ENCODE peak calls at places on chromosomes 11 and 22, in nine cellular contexts. One of them, this sample, is unnamed.

GRCh38 chr11:26828291-26828690 is 106.4 kb upstream of the SLC5A12 start:
- DNase-seq in astrocyte of the spinal cord: no peak
- DNase-seq in H9: no peak
- DNase-seq in dorsolateral prefrontal cortex: no peak
- DNase-seq in lung: no peak
- DNase-seq in AG10803: no peak
- DNase-seq in cardiac fibroblast: peak; percentile 14
- DNase-seq in cardiac muscle cell: no peak
- DNase-seq in fibroblast of the aortic adventitia: no peak
- DNase-seq in this sample: no peak

GRCh38 chr22:23109441-23109978 is 32.3 kb downstream of the RSPH14 start:
- DNase-seq in AG10803: no peak
- DNase-seq in cardiac muscle cell: no peak
- DNase-seq in lung: no peak
- DNase-seq in astrocyte of the spinal cord: no peak
- DNase-seq in dorsolateral prefrontal cortex: no peak
- DNase-seq in fibroblast of the aortic adventitia: no peak
- DNase-seq in H9: no peak
- DNase-seq in cardiac fibroblast: no peak
- DNase-seq in this sample: no peak

GRCh38 chr11:32052218-32052617 is 38.7 kb upstream of the RCN1 start:
- DNase-seq in astrocyte of the spinal cord: peak; percentile 55
- DNase-seq in lung: peak; percentile 45
- DNase-seq in AG10803: peak; percentile 56
- DNase-seq in cardiac muscle cell: peak; percentile 76
- DNase-seq in H9: peak; percentile 35
- DNase-seq in fibroblast of the aortic adventitia: peak; percentile 74
- DNase-seq in dorsolateral prefrontal cortex: peak; percentile 59
- DNase-seq in cardiac fibroblast: peak; percentile 69
- DNase-seq in this sample: peak; percentile 46

GRCh38 chr11:17500673-17501072 is 24.0 kb upstream of the ABCC8 start:
- DNase-seq in lung: no peak
- DNase-seq in cardiac fibroblast: no peak
- DNase-seq in cardiac muscle cell: no peak
- DNase-seq in fibroblast of the aortic adventitia: no peak
- DNase-seq in AG10803: no peak
- DNase-seq in dorsolateral prefrontal cortex: no peak
- DNase-seq in H9: no peak
- DNase-seq in astrocyte of the spinal cord: no peak
- DNase-seq in this sample: no peak

GRCh38 chr11:39678996-39679395 is 1780.5 kb downstream of the LRRC4C start:
- DNase-seq in H9: no peak
- DNase-seq in AG10803: no peak
- DNase-seq in cardiac fibroblast: no peak
- DNase-seq in cardiac muscle cell: no peak
- DNase-seq in lung: no peak
- DNase-seq in astrocyte of the spinal cord: peak; percentile 70
- DNase-seq in fibroblast of the aortic adventitia: no peak
- DNase-seq in dorsolateral prefrontal cortex: no peak
- DNase-seq in this sample: no peak

GRCh38 chr11:81987829-81988472 is 745.7 kb downstream of the FAM181B start:
- DNase-seq in dorsolateral prefrontal cortex: no peak
- DNase-seq in fibroblast of the aortic adventitia: peak; percentile 94
- DNase-seq in cardiac muscle cell: peak; percentile 41
- DNase-seq in lung: no peak
- DNase-seq in astrocyte of the spinal cord: peak; percentile 22
- DNase-seq in H9: no peak
- DNase-seq in AG10803: peak; percentile 33
- DNase-seq in cardiac fibroblast: peak; percentile 37
- DNase-seq in this sample: no peak

GRCh38 chr11:44469412-44469811 is 96.1 kb upstream of the CD82 start:
- DNase-seq in H9: no peak
- DNase-seq in dorsolateral prefrontal cortex: no peak
- DNase-seq in cardiac muscle cell: no peak
- DNase-seq in lung: no peak
- DNase-seq in cardiac fibroblast: no peak
- DNase-seq in fibroblast of the aortic adventitia: no peak
- DNase-seq in AG10803: no peak
- DNase-seq in astrocyte of the spinal cord: no peak
- DNase-seq in this sample: no peak

GRCh38 chr11:113272927-113273615 is 41.3 kb upstream of the TTC12 start:
- DNase-seq in lung: no peak
- DNase-seq in fibroblast of the aortic adventitia: no peak
- DNase-seq in cardiac muscle cell: no peak
- DNase-seq in astrocyte of the spinal cord: no peak
- DNase-seq in H9: no peak
- DNase-seq in dorsolateral prefrontal cortex: no peak
- DNase-seq in AG10803: no peak
- DNase-seq in cardiac fibroblast: no peak
- DNase-seq in this sample: no peak

GRCh38 chr11:62835336-62835735 is 2.7 kb upstream of the TEX54 start:
- DNase-seq in cardiac fibroblast: no peak
- DNase-seq in AG10803: no peak
- DNase-seq in lung: no peak
- DNase-seq in H9: no peak
- DNase-seq in dorsolateral prefrontal cortex: no peak
- DNase-seq in cardiac muscle cell: no peak
- DNase-seq in astrocyte of the spinal cord: no peak
- DNase-seq in fibroblast of the aortic adventitia: no peak
- DNase-seq in this sample: no peak

GRCh38 chr22:40009953-40010751 is 15.4 kb downstream of the FAM83F start:
- DNase-seq in AG10803: no peak
- DNase-seq in lung: no peak
- DNase-seq in dorsolateral prefrontal cortex: no peak
- DNase-seq in cardiac fibroblast: no peak
- DNase-seq in cardiac muscle cell: no peak
- DNase-seq in H9: no peak
- DNase-seq in astrocyte of the spinal cord: no peak
- DNase-seq in fibroblast of the aortic adventitia: no peak
- DNase-seq in this sample: no peak

GRCh38 chr11:69704508-69705245 is 855 bp upstream of the FGF19 start:
- DNase-seq in cardiac muscle cell: peak; percentile 28
- DNase-seq in AG10803: no peak
- DNase-seq in astrocyte of the spinal cord: peak; percentile 2
- DNase-seq in lung: no peak
- DNase-seq in fibroblast of the aortic adventitia: no peak
- DNase-seq in cardiac fibroblast: peak; percentile 16
- DNase-seq in H9: peak; percentile 94
- DNase-seq in dorsolateral prefrontal cortex: no peak
- DNase-seq in this sample: no peak

GRCh38 chr22:49548356-49549202 is 279.1 kb downstream of the BRD1 start:
- DNase-seq in H9: peak; percentile 71
- DNase-seq in fibroblast of the aortic adventitia: no peak
- DNase-seq in dorsolateral prefrontal cortex: peak; percentile 11
- DNase-seq in AG10803: no peak
- DNase-seq in cardiac muscle cell: no peak
- DNase-seq in astrocyte of the spinal cord: no peak
- DNase-seq in lung: no peak
- DNase-seq in cardiac fibroblast: no peak
- DNase-seq in this sample: no peak

GRCh38 chr22:21972293-21972779 is 10.3 kb downstream of the TOP3B start:
- DNase-seq in cardiac muscle cell: peak; percentile 49
- DNase-seq in AG10803: peak; percentile 23
- DNase-seq in lung: no peak
- DNase-seq in H9: peak; percentile 67
- DNase-seq in astrocyte of the spinal cord: peak; percentile 31
- DNase-seq in dorsolateral prefrontal cortex: no peak
- DNase-seq in fibroblast of the aortic adventitia: peak; percentile 33
- DNase-seq in cardiac fibroblast: peak; percentile 46
- DNase-seq in this sample: no peak

GRCh38 chr11:128806496-128807261 is 60.4 kb downstream of the KCNJ1 start:
- DNase-seq in fibroblast of the aortic adventitia: no peak
- DNase-seq in lung: no peak
- DNase-seq in dorsolateral prefrontal cortex: no peak
- DNase-seq in H9: no peak
- DNase-seq in cardiac muscle cell: no peak
- DNase-seq in AG10803: no peak
- DNase-seq in cardiac fibroblast: no peak
- DNase-seq in astrocyte of the spinal cord: no peak
- DNase-seq in this sample: peak; percentile 10

GRCh38 chr11:23112987-23113886 is 253.0 kb upstream of the CCDC179 start:
- DNase-seq in fibroblast of the aortic adventitia: peak; percentile 44
- DNase-seq in astrocyte of the spinal cord: peak; percentile 66
- DNase-seq in AG10803: peak; percentile 33
- DNase-seq in cardiac fibroblast: peak; percentile 60
- DNase-seq in H9: peak; percentile 48
- DNase-seq in dorsolateral prefrontal cortex: no peak
- DNase-seq in cardiac muscle cell: peak; percentile 57
- DNase-seq in lung: no peak
- DNase-seq in this sample: peak; percentile 37

GRCh38 chr11:3855808-3856491 is 486 bp downstream of the STIM1 start:
- DNase-seq in AG10803: peak; percentile 23
- DNase-seq in lung: peak; percentile 57
- DNase-seq in cardiac muscle cell: no peak
- DNase-seq in astrocyte of the spinal cord: no peak
- DNase-seq in fibroblast of the aortic adventitia: no peak
- DNase-seq in H9: peak; percentile 55
- DNase-seq in dorsolateral prefrontal cortex: peak; percentile 42
- DNase-seq in cardiac fibroblast: no peak
- DNase-seq in this sample: no peak

GRCh38 chr11:75597636-75598035 is 35.6 kb downstream of the SERPINH1 start:
- DNase-seq in lung: no peak
- DNase-seq in dorsolateral prefrontal cortex: no peak
- DNase-seq in cardiac muscle cell: peak; percentile 47
- DNase-seq in H9: peak; percentile 75
- DNase-seq in cardiac fibroblast: peak; percentile 34
- DNase-seq in astrocyte of the spinal cord: peak; percentile 17
- DNase-seq in fibroblast of the aortic adventitia: peak; percentile 18
- DNase-seq in AG10803: no peak
- DNase-seq in this sample: no peak

GRCh38 chr11:114400222-114400973 is at the start of the genes C11orf71 and RBM7:
- DNase-seq in cardiac muscle cell: peak; percentile 99
- DNase-seq in AG10803: peak; percentile 99
- DNase-seq in astrocyte of the spinal cord: peak; percentile 99
- DNase-seq in lung: peak; percentile 98
- DNase-seq in cardiac fibroblast: peak; percentile 99
- DNase-seq in H9: peak; percentile 96
- DNase-seq in fibroblast of the aortic adventitia: peak; percentile 99
- DNase-seq in dorsolateral prefrontal cortex: peak; percentile 95
- DNase-seq in this sample: peak; percentile 99
- TF ChIP-seq CTCF in cardiac muscle cell: no peak
- TF ChIP-seq CTCF in AG10803: peak; percentile 3
- TF ChIP-seq CTCF in astrocyte of the spinal cord: no peak
- TF ChIP-seq CTCF in lung: no peak
- TF ChIP-seq CTCF in cardiac fibroblast: no peak
- TF ChIP-seq CTCF in H9: peak; percentile 31
- TF ChIP-seq CTCF in fibroblast of the aortic adventitia: peak; percentile 11
- TF ChIP-seq CTCF in dorsolateral prefrontal cortex: no peak
- TF ChIP-seq CTCF in this sample: peak; percentile 51

GRCh38 chr11:60629399-60629798 is 70.0 kb upstream of the MS4A8 start:
- DNase-seq in dorsolateral prefrontal cortex: no peak
- DNase-seq in H9: no peak
- DNase-seq in cardiac muscle cell: no peak
- DNase-seq in AG10803: no peak
- DNase-seq in cardiac fibroblast: no peak
- DNase-seq in lung: no peak
- DNase-seq in astrocyte of the spinal cord: no peak
- DNase-seq in fibroblast of the aortic adventitia: no peak
- DNase-seq in this sample: no peak

DNA sequence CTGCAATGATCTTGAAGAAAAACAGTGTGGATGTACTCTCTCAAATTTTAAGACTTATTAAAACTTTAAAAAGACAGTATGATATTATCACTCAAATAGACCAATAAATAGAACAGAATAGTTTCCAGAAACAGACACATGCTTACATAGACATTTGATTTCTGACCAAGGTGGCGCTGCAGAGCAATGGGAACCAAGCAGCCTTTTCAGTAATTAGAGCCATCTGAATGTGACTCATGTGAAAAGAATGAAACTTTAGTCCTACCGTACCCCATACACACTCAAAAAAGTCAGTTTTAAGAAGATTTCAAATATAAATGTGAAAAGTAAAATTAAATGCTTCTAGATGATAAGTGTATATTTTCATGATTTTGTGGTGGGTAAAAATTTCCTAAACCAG is 74.2 kb upstream of the MS4A8 start:
- DNase-seq in AG10803: peak; percentile 36
- DNase-seq in dorsolateral prefrontal cortex: no peak
- DNase-seq in astrocyte of the spinal cord: peak; percentile 1
- DNase-seq in fibroblast of the aortic adventitia: peak; percentile 19
- DNase-seq in lung: no peak
- DNase-seq in cardiac fibroblast: peak; percentile 16
- DNase-seq in cardiac muscle cell: peak; percentile 30
- DNase-seq in H9: peak; percentile 47
- DNase-seq in this sample: peak; percentile 45
- TF ChIP-seq CTCF in AG10803: peak; percentile 32
- TF ChIP-seq CTCF in dorsolateral prefrontal cortex: no peak
- TF ChIP-seq CTCF in astrocyte of the spinal cord: peak; percentile 21
- TF ChIP-seq CTCF in fibroblast of the aortic adventitia: no peak
- TF ChIP-seq CTCF in lung: no peak
- TF ChIP-seq CTCF in cardiac fibroblast: peak; percentile 27
- TF ChIP-seq CTCF in cardiac muscle cell: peak; percentile 14
- TF ChIP-seq CTCF in H9: peak; percentile 72
- TF ChIP-seq CTCF in this sample: peak; percentile 67

GRCh38 chr22:37334859-37335818 is 52.8 kb downstream of the CYTH4 start:
- DNase-seq in AG10803: no peak
- DNase-seq in dorsolateral prefrontal cortex: no peak
- DNase-seq in H9: peak; percentile 74
- DNase-seq in cardiac muscle cell: peak; percentile 28
- DNase-seq in cardiac fibroblast: no peak
- DNase-seq in astrocyte of the spinal cord: no peak
- DNase-seq in lung: no peak
- DNase-seq in fibroblast of the aortic adventitia: no peak
- DNase-seq in this sample: no peak
- TF ChIP-seq CTCF in AG10803: no peak
- TF ChIP-seq CTCF in dorsolateral prefrontal cortex: no peak
- TF ChIP-seq CTCF in H9: peak; percentile 60
- TF ChIP-seq CTCF in cardiac muscle cell: no peak
- TF ChIP-seq CTCF in cardiac fibroblast: no peak
- TF ChIP-seq CTCF in astrocyte of the spinal cord: no peak
- TF ChIP-seq CTCF in lung: no peak
- TF ChIP-seq CTCF in fibroblast of the aortic adventitia: no peak
- TF ChIP-seq CTCF in this sample: peak; percentile 4

GRCh38 chr11:8361664-8362210 is 98.1 kb upstream of the LMO1 start:
- DNase-seq in AG10803: no peak
- DNase-seq in astrocyte of the spinal cord: no peak
- DNase-seq in H9: no peak
- DNase-seq in cardiac muscle cell: no peak
- DNase-seq in dorsolateral prefrontal cortex: no peak
- DNase-seq in lung: no peak
- DNase-seq in fibroblast of the aortic adventitia: no peak
- DNase-seq in cardiac fibroblast: no peak
- DNase-seq in this sample: no peak

GRCh38 chr11:8361206-8361605 is 97.5 kb upstream of the LMO1 start:
- DNase-seq in cardiac fibroblast: no peak
- DNase-seq in cardiac muscle cell: no peak
- DNase-seq in astrocyte of the spinal cord: no peak
- DNase-seq in AG10803: no peak
- DNase-seq in fibroblast of the aortic adventitia: no peak
- DNase-seq in lung: no peak
- DNase-seq in H9: no peak
- DNase-seq in dorsolateral prefrontal cortex: no peak
- DNase-seq in this sample: no peak

GRCh38 chr11:8359521-8359920 is 95.8 kb upstream of the LMO1 start:
- DNase-seq in lung: no peak
- DNase-seq in fibroblast of the aortic adventitia: no peak
- DNase-seq in cardiac fibroblast: no peak
- DNase-seq in AG10803: no peak
- DNase-seq in H9: no peak
- DNase-seq in astrocyte of the spinal cord: no peak
- DNase-seq in dorsolateral prefrontal cortex: no peak
- DNase-seq in cardiac muscle cell: no peak
- DNase-seq in this sample: no peak

GRCh38 chr11:8357891-8358566 is 94.4 kb upstream of the LMO1 start:
- DNase-seq in astrocyte of the spinal cord: no peak
- DNase-seq in dorsolateral prefrontal cortex: no peak
- DNase-seq in H9: peak; percentile 53
- DNase-seq in AG10803: no peak
- DNase-seq in cardiac fibroblast: no peak
- DNase-seq in fibroblast of the aortic adventitia: no peak
- DNase-seq in cardiac muscle cell: no peak
- DNase-seq in lung: no peak
- DNase-seq in this sample: no peak

GRCh38 chr11:8360086-8360828 is 96.6 kb upstream of the LMO1 start:
- DNase-seq in lung: no peak
- DNase-seq in astrocyte of the spinal cord: no peak
- DNase-seq in fibroblast of the aortic adventitia: no peak
- DNase-seq in cardiac muscle cell: peak; percentile 12
- DNase-seq in AG10803: no peak
- DNase-seq in dorsolateral prefrontal cortex: no peak
- DNase-seq in H9: no peak
- DNase-seq in cardiac fibroblast: no peak
- DNase-seq in this sample: no peak
- TF ChIP-seq CTCF in lung: no peak
- TF ChIP-seq CTCF in astrocyte of the spinal cord: no peak
- TF ChIP-seq CTCF in fibroblast of the aortic adventitia: no peak
- TF ChIP-seq CTCF in cardiac muscle cell: no peak
- TF ChIP-seq CTCF in AG10803: no peak
- TF ChIP-seq CTCF in dorsolateral prefrontal cortex: no peak
- TF ChIP-seq CTCF in H9: peak; percentile 30
- TF ChIP-seq CTCF in cardiac fibroblast: no peak
- TF ChIP-seq CTCF in this sample: no peak

This sample was measured in HFFc6.